ENCODE peak calls at places on chromosomes 2 and 18, in ten cellular contexts. Q is breast epithelium, F is prostate gland, K is gastrocnemius medialis, A is adrenal gland, O is HCT116, M is Peyer's patch, R is transverse colon, L is sigmoid colon, D is thyroid gland. Y is an unnamed sample. For H3K36me3, the result is how much of the 10 kb centered on the place peaks cover.

GRCh38 chr2:126359494-126359893 is 296.5 kb upstream of the GYPC start:
- DNase-seq in Q (no peak), F (no peak), K (no peak), A (no peak), O (no peak), M (no peak), R (no peak), L (no peak), D (no peak), Y (no peak)

GRCh38 chr18:57352761-57353136 is 392 bp downstream of the ST8SIA3 start:
- DNase-seq in Q (no peak), F (no peak), K (no peak), A (peak), O (no peak), M (no peak), R (no peak), L (no peak), D (no peak), Y (no peak)

GRCh38 chr2:234258562-234259141 is 208.2 kb downstream of the SPP2 start:
- DNase-seq in Q (no peak), F (no peak), K (no peak), A (no peak), O (no peak), M (no peak), R (no peak), L (no peak), D (no peak), Y (no peak)

GRCh38 chr18:12325726-12326245 is 17.7 kb downstream of the TUBB6 start:
- DNase-seq in Q (no peak), F (no peak), K (no peak), A (peak), O (no peak), M (no peak), R (no peak), L (peak), D (no peak), Y (no peak)

GRCh38 chr2:130245976-130246375 is 47.7 kb upstream of the TUBA3E start:
- DNase-seq in Q (no peak), F (no peak), K (no peak), A (no peak), O (no peak), M (no peak), R (no peak), L (no peak), D (no peak), Y (no peak)

GRCh38 chr2:222774941-222775340 is 85.9 kb upstream of the ACSL3 start:
- DNase-seq in Q (no peak), F (no peak), K (no peak), A (no peak), O (no peak), M (no peak), R (no peak), L (no peak), D (no peak), Y (no peak)

GRCh38 chr2:180644709-180645108 is 335.7 kb upstream of the UBE2E3 start:
- DNase-seq in Q (no peak), F (no peak), K (no peak), A (no peak), O (no peak), M (no peak), R (no peak), L (no peak), D (no peak), Y (no peak)

GRCh38 chr2:229141626-229142025 is 129.5 kb downstream of the PID1 start:
- DNase-seq in Q (no peak), F (no peak), K (no peak), A (no peak), O (no peak), M (no peak), R (no peak), L (no peak), D (no peak), Y (no peak)

GRCh38 chr2:23788100-23788499 is 138.8 kb downstream of the ATAD2B start:
- DNase-seq in Q (no peak), F (no peak), K (no peak), A (no peak), O (no peak), M (no peak), R (no peak), L (no peak), D (no peak), Y (no peak)

GRCh38 chr2:69926849-69927515 is 12.1 kb downstream of the MXD1 start:
- DNase-seq in Q (no peak), F (no peak), K (no peak), A (no peak), O (no peak), M (no peak), R (no peak), L (no peak), D (no peak), Y (peak)

GRCh38 chr2:173184031-173185004 is 108.7 kb downstream of the MAP3K20 start:
- DNase-seq in Q (no peak), F (no peak), K (peak), A (peak), O (peak), M (no peak), R (peak), L (peak), D (peak), Y (no peak)

GRCh38 chr2:148021059-148021985 is at the start of gene MBD5:
- DNase-seq in Q (no peak), F (peak), K (peak), A (peak), O (no peak), M (no peak), R (peak), L (peak), D (peak), Y (peak)

GRCh38 chr18:67951166-67951565 is 434.6 kb upstream of the DSEL start:
- DNase-seq in Q (no peak), F (no peak), K (no peak), A (no peak), O (no peak), M (no peak), R (no peak), L (no peak), D (no peak), Y (no peak)

GRCh38 chr2:164371916-164372315 is 249.4 kb downstream of the GRB14 start:
- DNase-seq in Q (no peak), F (no peak), K (no peak), A (no peak), O (no peak), M (no peak), R (no peak), L (no peak), D (no peak), Y (no peak)

GRCh38 chr2:239695728-239696240 is 295.0 kb upstream of the HDAC4 start:
- DNase-seq in Q (no peak), F (no peak), K (no peak), A (peak), O (no peak), M (no peak), R (no peak), L (no peak), D (no peak), Y (no peak)

GRCh38 chr18:8623549-8624106 is 14.4 kb downstream of the RAB12 start:
- DNase-seq in Q (no peak), F (no peak), K (peak), A (no peak), O (no peak), M (no peak), R (peak), L (no peak), D (peak), Y (peak)

GRCh38 chr2:88903744-88904353 is 212.4 kb downstream of the RPIA start:
- DNase-seq in Q (no peak), F (no peak), K (no peak), A (no peak), O (peak), M (no peak), R (no peak), L (no peak), D (no peak), Y (no peak)

GRCh38 chr2:16626997-16627605 is 38.5 kb downstream of the CYRIA start:
- DNase-seq in Q (no peak), F (no peak), K (no peak), A (no peak), O (no peak), M (no peak), R (no peak), L (no peak), D (no peak), Y (no peak)

GRCh38 chr2:16625201-16625729 is 40.4 kb downstream of the CYRIA start:
- DNase-seq in Q (no peak), F (no peak), K (no peak), A (peak), O (no peak), M (no peak), R (peak), L (no peak), D (peak), Y (peak)

GRCh38 chr2:16626497-16626896 is 39.1 kb downstream of the CYRIA start:
- DNase-seq in Q (no peak), F (no peak), K (peak), A (peak), O (no peak), M (no peak), R (peak), L (no peak), D (peak), Y (peak)

GRCh38 chr2:16624419-16624745 is 41.3 kb downstream of the CYRIA start:
- DNase-seq in Q (no peak), F (no peak), K (no peak), A (no peak), O (no peak), M (no peak), R (no peak), L (no peak), D (no peak), Y (no peak)

DNA sequence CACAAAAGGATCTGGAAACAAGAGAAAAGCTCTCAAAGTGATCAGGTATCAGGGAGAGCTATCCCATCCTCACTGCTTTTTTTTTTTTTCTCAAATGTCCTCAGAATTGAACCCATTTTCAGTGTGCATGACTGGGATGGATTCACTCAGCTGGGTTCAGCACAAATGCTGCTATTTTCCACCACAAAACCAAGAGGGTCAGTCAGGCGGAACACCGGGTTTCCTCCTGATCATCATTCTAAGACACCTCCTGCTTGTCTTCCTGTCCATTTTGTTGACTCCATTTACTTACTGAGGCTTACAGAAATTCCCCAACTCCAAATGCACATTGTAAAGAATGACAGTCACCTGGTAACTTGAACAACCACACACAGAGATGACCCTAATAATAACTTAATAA is 39.9 kb downstream of the CYRIA start:
- DNase-seq in Q (no peak), F (no peak), K (no peak), A (no peak), O (no peak), M (no peak), R (no peak), L (no peak), D (peak), Y (no peak)
- TF ChIP-seq POLR2A in Q (no peak), F (no peak), K (no peak), A (no peak), O (no peak), M (no peak), R (no peak), L (no peak), D (no peak), Y (no peak)

DNA sequence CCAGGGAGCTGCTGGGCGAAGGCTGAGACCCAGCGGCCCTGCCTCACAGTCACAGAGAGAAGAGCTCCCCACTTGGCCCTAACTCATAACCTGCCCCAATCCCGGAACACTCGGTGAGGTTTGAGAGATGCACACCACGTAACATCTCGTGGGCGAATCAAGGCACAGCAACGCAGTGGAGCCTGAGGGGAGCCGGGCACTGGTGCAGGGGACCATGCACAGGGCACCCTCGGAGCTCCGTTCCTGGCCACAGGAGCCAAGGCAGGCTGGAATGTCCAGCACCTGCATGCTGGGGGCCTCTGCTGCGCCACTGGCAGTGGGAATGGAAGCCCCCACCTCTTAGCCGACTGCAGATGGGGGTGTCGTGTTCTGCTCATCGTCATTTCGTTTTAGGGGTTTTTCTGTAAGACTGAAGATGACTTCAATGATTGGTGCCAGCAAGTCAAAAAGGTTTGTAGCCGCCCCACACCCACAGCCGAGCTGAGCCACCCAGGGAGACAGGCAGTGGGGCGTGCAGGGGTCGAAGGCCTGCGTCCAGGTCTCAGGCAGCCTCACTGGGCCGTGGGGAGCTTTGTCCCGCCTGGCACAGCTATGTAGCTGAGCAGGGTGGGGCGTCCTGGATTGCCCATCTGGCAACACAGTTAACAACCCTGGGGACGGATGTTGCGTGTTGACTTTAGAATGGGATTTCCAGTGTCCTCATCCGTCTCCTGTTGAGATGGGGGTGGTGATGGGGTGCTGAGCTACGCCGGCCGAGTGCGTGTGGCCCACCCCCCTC is 16.1 kb downstream of the DTYMK start:
- DNase-seq in Q (no peak), F (no peak), K (no peak), A (no peak), O (no peak), M (no peak), R (no peak), L (no peak), D (no peak), Y (peak)
- H3K36me3 ChIP-seq in Q (under half), F (under half), K (half or more), A (half or more), O (under half), M (under half), R (under half), L (half or more), D (under half), Y (half or more)

GRCh38 chr18:70576281-70577022 is 287.6 kb downstream of the SOCS6 start:
- DNase-seq in Q (no peak), F (no peak), K (no peak), A (no peak), O (no peak), M (no peak), R (no peak), L (no peak), D (no peak), Y (no peak)
- TF ChIP-seq POLR2A in Q (no peak), F (no peak), K (no peak), A (no peak), O (no peak), M (no peak), R (no peak), L (no peak), D (no peak), Y (no peak)

GRCh38 chr2:61262699-61263098 is 100.7 kb downstream of the C2orf74 start:
- DNase-seq in Q (no peak), F (no peak), K (no peak), A (no peak), O (no peak), M (no peak), R (no peak), L (no peak), D (no peak), Y (no peak)
- H3K36me3 ChIP-seq in Q (under half), F (under half), K (under half), A (under half), O (under half), M (under half), R (under half), L (under half), D (under half), Y (under half)

GRCh38 chr2:38875576-38876367 is at the start of the genes DHX57 and MORN2:
- DNase-seq in Q (peak), F (peak), K (peak), A (peak), O (peak), M (peak), R (peak), L (peak), D (peak), Y (peak)
- TF ChIP-seq POLR2A in Q (no peak), F (no peak), K (no peak), A (peak), O (no peak), M (no peak), R (no peak), L (peak), D (peak), Y (no peak)

DNA sequence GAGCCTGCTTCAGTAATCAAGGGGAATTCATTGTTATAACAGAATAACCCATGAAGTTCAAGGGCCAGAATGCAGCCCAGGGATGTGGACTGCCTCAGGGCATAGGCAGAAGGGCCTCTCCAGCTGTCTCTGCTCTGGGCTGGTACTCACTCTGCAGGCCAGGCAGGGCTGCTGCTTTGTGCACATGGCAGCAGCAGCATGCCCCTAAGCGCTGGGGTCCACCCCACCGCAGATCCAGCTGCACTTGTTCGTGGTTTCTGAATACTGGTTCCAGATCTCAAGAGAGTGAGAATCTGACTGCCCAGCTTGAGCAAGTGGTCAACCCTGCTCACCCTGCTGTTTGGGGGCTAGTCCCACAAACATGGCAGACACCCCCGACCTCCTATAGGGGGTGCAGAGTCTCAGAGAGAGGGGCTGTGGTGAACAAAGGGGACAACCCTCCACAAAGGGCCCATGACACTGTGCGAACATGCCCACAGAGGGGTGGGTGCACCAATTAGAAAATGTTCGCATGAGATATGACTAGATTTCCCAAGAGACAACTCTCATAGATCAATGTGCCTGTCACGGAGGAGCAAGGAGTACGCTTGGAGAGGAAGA is 87.3 kb downstream of the ACTR3 start:
- DNase-seq in Q (no peak), F (no peak), K (no peak), A (no peak), O (no peak), M (no peak), R (no peak), L (no peak), D (peak), Y (no peak)
- H3K36me3 ChIP-seq in Q (under half), F (under half), K (under half), A (under half), O (under half), M (under half), R (under half), L (under half), D (under half), Y (under half)

GRCh38 chr2:127786048-127786809 is 24.7 kb downstream of the WDR33 start:
- DNase-seq in Q (no peak), F (no peak), K (no peak), A (no peak), O (no peak), M (no peak), R (no peak), L (no peak), D (no peak), Y (no peak)
- TF ChIP-seq POLR2A in Q (no peak), F (no peak), K (no peak), A (no peak), O (no peak), M (no peak), R (no peak), L (no peak), D (no peak), Y (no peak)

GRCh38 chr2:230205034-230205433 is 14.8 kb downstream of the SP110 start:
- DNase-seq in Q (no peak), F (no peak), K (no peak), A (no peak), O (no peak), M (no peak), R (no peak), L (no peak), D (no peak), Y (no peak)

GRCh38 chr2:230209422-230210051 is 10.2 kb downstream of the SP110 start:
- DNase-seq in Q (no peak), F (no peak), K (no peak), A (no peak), O (no peak), M (no peak), R (no peak), L (no peak), D (no peak), Y (no peak)

GRCh38 chr2:230205721-230206120 is 14.1 kb downstream of the SP110 start:
- DNase-seq in Q (no peak), F (no peak), K (no peak), A (no peak), O (no peak), M (no peak), R (no peak), L (no peak), D (no peak), Y (no peak)

GRCh38 chr2:230203110-230203676 is 16.6 kb downstream of the SP110 start:
- DNase-seq in Q (no peak), F (no peak), K (no peak), A (no peak), O (no peak), M (no peak), R (peak), L (no peak), D (no peak), Y (peak)

GRCh38 chr2:230208576-230208975 is 11.2 kb downstream of the SP110 start:
- DNase-seq in Q (no peak), F (no peak), K (no peak), A (no peak), O (no peak), M (no peak), R (no peak), L (no peak), D (no peak), Y (no peak)
- H3K36me3 ChIP-seq in Q (under half), F (under half), K (half or more), A (half or more), O (under half), M (under half), R (under half), L (half or more), D (half or more), Y (half or more)

DNA sequence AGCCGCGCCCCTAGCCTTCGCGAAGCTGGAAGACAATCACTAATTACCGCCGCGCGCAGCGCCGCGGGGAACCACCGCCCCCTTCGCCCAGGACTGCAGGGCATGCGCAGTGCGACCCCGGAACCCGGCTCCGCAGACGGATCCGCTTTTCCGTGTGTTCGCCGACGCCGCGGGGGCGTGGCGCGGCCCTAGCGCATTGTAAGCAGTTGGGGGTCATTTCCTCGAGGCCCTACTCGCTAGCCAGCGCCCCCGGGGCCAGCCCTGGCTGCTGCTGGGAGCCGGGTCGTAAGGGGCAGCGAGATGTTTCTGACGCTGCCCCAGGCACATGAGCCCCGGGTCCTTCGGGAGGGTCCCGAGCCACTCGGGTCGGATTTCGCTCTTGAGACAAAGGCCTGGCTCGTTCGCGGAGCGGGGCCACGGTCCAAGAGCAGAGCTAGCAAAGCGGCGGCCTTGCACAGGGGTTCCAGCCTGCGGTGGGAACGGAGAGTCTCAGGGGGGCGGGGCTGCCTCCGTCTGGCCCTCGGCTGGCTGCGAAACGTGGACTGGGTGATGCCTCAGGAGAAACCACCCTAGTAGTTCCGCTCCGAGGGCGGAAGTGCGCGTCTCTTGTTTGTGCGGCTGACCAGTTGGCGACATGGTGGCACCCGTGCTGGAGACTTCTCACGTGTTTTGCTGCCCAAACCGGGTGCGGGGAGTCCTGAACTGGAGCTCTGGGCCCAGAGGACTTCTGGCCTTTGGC is at the start of the genes ELP2 and SLC39A6:
- DNase-seq in Q (peak), F (peak), K (peak), A (peak), O (peak), M (peak), R (peak), L (peak), D (peak), Y (peak)
- TF ChIP-seq POLR2A in Q (peak), F (peak), K (peak), A (peak), O (peak), M (peak), R (peak), L (peak), D (peak), Y (peak)